ENCODE peak calls at places on chromosomes 11 and 22, in five cellular contexts. E is right atrium auricular region, Y is testis, A is esophagus squamous epithelium, U is PC-3. H is an unnamed sample. For H3K4me1, the result is how much of the 10 kb centered on the place peaks cover.

GRCh38 chr11:15897211-15897960 is 459.0 kb downstream of the SOX6 start:
- DNase-seq in U (peak), Y (no peak), E (no peak), A (no peak), H (peak)

GRCh38 chr11:132033051-132033450 is 662.6 kb downstream of the NTM start:
- DNase-seq in U (no peak), A (no peak), E (no peak), Y (no peak), H (no peak)

GRCh38 chr11:115421338-115422012 is 82.7 kb downstream of the CADM1 start:
- DNase-seq in E (no peak), Y (no peak), A (no peak), U (no peak), H (no peak)

GRCh38 chr11:82980292-82980691 is 78.8 kb downstream of the DDIAS start:
- DNase-seq in Y (no peak), E (no peak), A (no peak), U (peak), H (peak)

GRCh38 chr11:253160-253885 is 16.5 kb downstream of the PSMD13 start:
- DNase-seq in A (no peak), Y (no peak), U (no peak), E (no peak), H (no peak)

GRCh38 chr11:133608496-133608895 is 76.2 kb upstream of the OPCML start:
- DNase-seq in U (no peak), Y (peak), A (no peak), E (no peak), H (no peak)

GRCh38 chr11:35237860-35238715 is 99.1 kb downstream of the CD44 start:
- DNase-seq in A (no peak), U (peak), E (no peak), Y (peak), H (peak)

GRCh38 chr22:47050601-47051051 is 288.2 kb downstream of the TBC1D22A start:
- DNase-seq in U (no peak), Y (peak), A (no peak), E (no peak), H (no peak)

GRCh38 chr11:61256710-61257482 is 15.9 kb downstream of the PGA5 start:
- DNase-seq in Y (no peak), A (no peak), E (no peak), U (no peak), H (no peak)

GRCh38 chr11:224424-224823 is 11.7 kb downstream of the SIRT3 start:
- DNase-seq in E (no peak), U (no peak), A (no peak), Y (no peak), H (no peak)

GRCh38 chr22:22400099-22400498 is 108.4 kb downstream of the ZNF280B start:
- DNase-seq in Y (no peak), U (no peak), E (no peak), A (no peak), H (no peak)

GRCh38 chr22:28019360-28019759 is 100.3 kb upstream of the PITPNB start:
- DNase-seq in Y (no peak), E (no peak), U (peak), A (no peak), H (no peak)

GRCh38 chr11:1750840-1751520 is 585 bp upstream of the IFITM10 start:
- DNase-seq in U (no peak), A (no peak), E (no peak), Y (no peak), H (no peak)

GRCh38 chr11:44776840-44777536 is 50.2 kb downstream of the TSPAN18 start:
- DNase-seq in U (no peak), Y (no peak), A (no peak), E (no peak), H (no peak)

GRCh38 chr11:131749100-131749499 is 378.7 kb downstream of the NTM start:
- DNase-seq in E (no peak), U (peak), A (no peak), Y (no peak), H (no peak)

GRCh38 chr11:17827006-17827405 is 92.4 kb downstream of the KCNC1 start:
- DNase-seq in A (no peak), U (peak), E (no peak), Y (no peak), H (no peak)

GRCh38 chr11:133892584-133893380 is 47.5 kb upstream of the SPATA19 start:
- DNase-seq in U (no peak), Y (peak), E (peak), A (no peak), H (no peak)

GRCh38 chr11:62726156-62727006 is 876 bp downstream of the HNRNPUL2 start:
- DNase-seq in U (no peak), E (no peak), A (no peak), Y (no peak), H (no peak)

GRCh38 chr11:129972596-129972995 is 30.0 kb downstream of the PRDM10 start:
- DNase-seq in U (no peak), A (no peak), Y (no peak), E (no peak), H (no peak)
- H3K4me3 ChIP-seq in U (no peak), A (no peak), Y (no peak), E (no peak), H (no peak)

DNA sequence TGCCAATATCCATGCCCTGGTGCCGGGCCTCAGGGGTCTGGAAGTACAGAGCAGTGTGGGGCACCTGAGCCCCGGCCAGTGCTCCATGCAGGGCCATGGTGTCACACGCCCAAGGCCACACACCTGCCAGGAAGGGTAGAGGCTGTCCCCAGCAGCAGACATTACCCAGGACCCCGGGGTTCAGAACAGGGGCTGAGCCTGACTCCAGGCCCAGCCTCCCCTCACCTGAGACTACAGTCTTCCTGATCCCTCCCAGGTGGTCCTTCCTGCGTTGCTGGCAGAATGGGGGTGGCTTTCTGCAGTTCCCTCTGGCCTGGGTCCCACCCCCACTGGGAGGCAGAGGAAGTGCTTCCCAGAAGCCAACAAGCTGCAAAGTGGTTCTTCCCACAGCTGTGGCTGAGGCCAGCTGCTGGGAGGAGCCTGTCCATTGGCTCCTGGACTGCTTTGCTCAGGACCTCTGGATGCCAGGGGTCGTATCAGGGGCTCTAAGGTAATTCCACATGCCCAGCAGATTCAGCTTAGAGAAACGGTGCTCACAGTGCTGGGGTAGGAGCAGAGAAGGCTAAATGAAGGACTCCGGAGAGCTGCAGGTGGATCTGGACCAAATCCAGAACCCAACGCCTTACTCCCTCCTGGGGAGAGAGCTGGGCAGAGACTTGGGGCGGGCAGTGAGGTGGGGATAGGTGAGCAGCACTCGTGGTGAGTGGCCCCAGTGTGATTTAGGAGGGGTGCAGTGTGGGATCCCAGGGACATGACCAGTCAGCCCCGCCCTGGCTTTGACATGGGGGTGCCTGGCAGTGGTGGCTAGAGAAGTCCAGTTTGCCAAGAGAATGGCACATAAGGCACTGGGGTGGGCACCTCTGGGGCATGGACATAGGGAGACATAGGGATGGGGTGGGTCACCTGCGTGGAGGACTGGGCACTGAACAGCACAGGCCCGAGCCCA is 12.6 kb downstream of the TCIRG1 start:
- DNase-seq in E (no peak), U (no peak), A (no peak), Y (no peak), H (no peak)
- H3K27ac ChIP-seq in E (no peak), U (no peak), A (no peak), Y (no peak), H (no peak)

DNA sequence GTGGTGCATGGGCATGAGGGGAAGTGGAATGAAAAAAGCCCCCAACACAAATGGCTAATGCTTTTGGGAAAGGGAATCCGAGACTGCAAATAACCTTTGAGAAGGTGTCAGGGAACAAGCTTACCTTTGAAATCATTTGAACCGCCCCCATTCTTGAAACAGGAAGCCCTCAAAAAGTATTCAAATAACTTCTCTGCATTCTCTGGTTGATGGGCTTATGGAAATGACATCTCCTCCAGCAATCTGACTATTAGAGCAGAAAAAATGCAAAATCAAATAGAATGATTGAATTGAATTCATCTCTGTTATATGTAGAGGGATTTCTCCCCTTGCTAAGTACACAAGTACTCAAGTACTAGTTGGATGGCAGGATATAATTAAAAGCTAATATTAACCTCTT is 409.9 kb downstream of the TMEM135 start:
- DNase-seq in U (no peak), E (no peak), A (no peak), Y (no peak), H (no peak)
- H3K4me1 ChIP-seq in U (under half), E (under half), A (under half), Y (under half), H (under half)

GRCh38 chr22:50674606-50675552 is 2.3 kb downstream of the SHANK3 start:
- DNase-seq in U (peak), Y (no peak), E (peak), A (no peak), H (no peak)

GRCh38 chr22:50672041-50672440 is 582 bp upstream of the SHANK3 start:
- DNase-seq in Y (no peak), E (peak), U (no peak), A (no peak), H (no peak)

GRCh38 chr22:50672471-50673230 is at the start of gene SHANK3:
- DNase-seq in Y (no peak), A (no peak), U (no peak), E (peak), H (no peak)

GRCh38 chr22:50674127-50674493 is 1.5 kb downstream of the SHANK3 start:
- DNase-seq in Y (no peak), E (no peak), U (no peak), A (no peak), H (no peak)

GRCh38 chr22:50673231-50674126 is 856 bp downstream of the SHANK3 start:
- DNase-seq in Y (no peak), E (peak), U (no peak), A (no peak), H (no peak)
- H3K4me3 ChIP-seq in Y (peak), E (peak), U (no peak), A (peak), H (no peak)

GRCh38 chr11:93529707-93530467 is 13.3 kb downstream of the SMCO4 start:
- DNase-seq in U (no peak), E (peak), A (no peak), Y (peak), H (no peak)

GRCh38 chr11:93528252-93528651 is 14.9 kb downstream of the SMCO4 start:
- DNase-seq in Y (peak), A (no peak), U (no peak), E (peak), H (no peak)

GRCh38 chr11:93532285-93532789 is 10.9 kb downstream of the SMCO4 start:
- DNase-seq in U (no peak), E (no peak), Y (no peak), A (no peak), H (no peak)

GRCh38 chr11:93528757-93529639 is 14.2 kb downstream of the SMCO4 start:
- DNase-seq in U (no peak), A (no peak), Y (peak), E (peak), H (no peak)

DNA sequence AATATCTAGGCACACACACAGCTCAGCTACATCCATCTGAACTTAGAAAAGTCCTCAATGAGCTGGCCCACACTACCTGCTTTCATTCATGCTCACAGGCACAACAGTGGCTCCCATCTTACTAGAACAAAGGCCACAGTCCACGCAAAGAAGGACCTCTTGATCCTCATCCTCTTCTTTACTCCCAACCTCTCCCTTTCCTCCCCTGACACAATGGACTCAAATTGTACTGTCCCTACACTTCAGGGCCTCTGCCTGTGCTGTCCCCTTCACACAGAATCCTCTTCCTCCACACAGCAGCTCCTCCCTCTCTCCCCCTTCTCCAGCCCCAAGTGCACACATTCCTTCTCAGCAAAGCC is 12.7 kb downstream of the SMCO4 start:
- DNase-seq in A (no peak), U (no peak), Y (no peak), E (no peak), H (no peak)
- H3K27ac ChIP-seq in A (peak), U (no peak), Y (peak), E (peak), H (no peak)

GRCh38 chr22:38282397-38282796 is 9.6 kb upstream of the TMEM184B start:
- DNase-seq in U (no peak), A (no peak), Y (no peak), E (no peak), H (no peak)

GRCh38 chr22:38284042-38284402 is 11.2 kb upstream of the TMEM184B start:
- DNase-seq in U (no peak), E (peak), A (no peak), Y (no peak), H (no peak)

GRCh38 chr22:38286915-38287669 is 14.3 kb upstream of the TMEM184B start:
- DNase-seq in A (no peak), U (no peak), E (no peak), Y (no peak), H (no peak)

GRCh38 chr22:38289583-38290082 is 16.8 kb upstream of the TMEM184B start:
- DNase-seq in Y (no peak), U (no peak), E (no peak), A (no peak), H (no peak)

GRCh38 chr22:38285015-38285414 is 12.2 kb upstream of the TMEM184B start:
- DNase-seq in E (no peak), Y (no peak), U (no peak), A (no peak), H (no peak)
- H3K4me1 ChIP-seq in E (under half), Y (under half), U (under half), A (under half), H (under half)

GRCh38 chr11:117200813-117201515 is 1.8 kb downstream of the TAGLN start:
- DNase-seq in A (no peak), U (no peak), Y (no peak), E (no peak), H (no peak)
- H3K4me3 ChIP-seq in A (peak), U (no peak), Y (peak), E (peak), H (peak)

GRCh38 chr22:31097941-31098632 is 9.3 kb downstream of the SELENOM start:
- DNase-seq in A (no peak), E (no peak), Y (no peak), U (no peak), H (no peak)

GRCh38 chr22:31100762-31101525 is 6.4 kb downstream of the SELENOM start:
- DNase-seq in E (no peak), Y (no peak), A (no peak), U (no peak), H (no peak)

GRCh38 chr22:31099386-31099785 is 8.0 kb downstream of the SELENOM start:
- DNase-seq in A (no peak), E (no peak), Y (no peak), U (no peak), H (no peak)

GRCh38 chr22:31098633-31099110 is 8.7 kb downstream of the SELENOM start:
- DNase-seq in E (no peak), Y (peak), U (no peak), A (no peak), H (no peak)

DNA sequence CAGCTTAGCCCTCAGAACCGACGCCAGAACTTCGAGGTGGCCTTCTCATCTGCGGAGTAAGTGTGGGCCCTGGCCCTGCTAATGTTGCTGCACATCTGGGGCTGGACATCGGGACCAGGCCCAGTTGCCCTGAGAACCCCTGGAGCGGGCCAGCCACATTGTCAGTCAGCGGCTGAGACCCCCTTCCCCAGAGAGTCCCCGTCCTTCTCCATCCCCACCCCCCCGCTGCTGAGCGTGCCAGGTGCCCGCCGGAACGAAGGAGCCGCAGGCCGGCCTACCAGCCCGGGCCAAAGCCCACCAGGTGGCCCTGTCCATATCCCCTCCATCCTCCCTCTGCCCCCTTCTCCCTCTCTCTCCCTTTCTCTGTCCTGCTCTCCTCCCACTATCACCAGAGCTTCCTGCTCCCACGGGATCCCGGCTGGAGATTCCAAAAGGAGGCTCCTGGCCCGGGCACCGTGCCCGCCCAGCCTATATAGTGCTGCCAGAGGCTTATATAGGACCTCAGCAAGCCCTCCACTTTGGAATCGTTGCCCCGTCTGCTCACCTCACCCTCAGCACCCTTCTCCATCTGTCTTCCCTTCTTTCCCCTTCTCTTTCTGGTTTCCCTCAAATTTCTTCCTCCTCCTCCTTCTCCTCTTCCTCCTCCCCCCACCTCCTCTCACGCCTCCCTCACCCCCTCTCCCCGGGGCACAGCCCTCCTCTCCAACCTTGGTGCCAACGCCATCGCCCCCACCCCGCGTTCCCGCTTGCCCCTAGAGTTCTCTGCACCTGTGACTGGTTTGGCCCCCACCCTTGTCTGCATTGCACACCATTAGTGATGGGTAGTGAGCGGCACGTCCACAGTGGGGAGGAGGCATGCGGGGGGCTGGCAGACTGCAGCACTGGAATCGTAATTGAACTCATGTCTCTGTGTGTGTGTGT is 7.3 kb downstream of the SELENOM start:
- DNase-seq in E (no peak), Y (no peak), U (no peak), A (no peak), H (no peak)
- H3K27ac ChIP-seq in E (peak), Y (no peak), U (no peak), A (peak), H (no peak)

GRCh38 chr11:100442017-100442416 is 245.1 kb upstream of the ARHGAP42 start:
- DNase-seq in U (no peak), E (no peak), Y (no peak), A (no peak), H (no peak)

GRCh38 chr11:100434821-100435641 is 252.1 kb upstream of the ARHGAP42 start:
- DNase-seq in Y (no peak), U (peak), E (no peak), A (no peak), H (no peak)

GRCh38 chr11:100438366-100438765 is 248.7 kb upstream of the ARHGAP42 start:
- DNase-seq in U (no peak), A (no peak), Y (no peak), E (no peak), H (no peak)
- H3K4me1 ChIP-seq in U (under half), A (under half), Y (under half), E (under half), H (under half)

GRCh38 chr11:8533332-8533731 is 60.7 kb downstream of the STK33 start:
- DNase-seq in U (no peak), E (no peak), A (no peak), Y (no peak), H (no peak)
- H3K4me3 ChIP-seq in U (no peak), E (no peak), A (no peak), Y (no peak), H (no peak)

H was measured in SJSA1.